ENCODE peak calls at places on chromosome 10, in four cellular contexts. One of them, this sample, is unnamed. For H3K9me3, the result is how much of the 10 kb centered on the place peaks cover.

GRCh38 chr10:13795653-13796555 is 209.1 kb downstream of the PRPF18 start:
- DNase-seq in uterus: no peak
- DNase-seq in mammary epithelial cell: no peak
- DNase-seq in AG04450: no peak
- DNase-seq in this sample: no peak

GRCh38 chr10:31855033-31855432 is 73.6 kb downstream of the ARHGAP12 start:
- DNase-seq in uterus: no peak
- DNase-seq in mammary epithelial cell: no peak
- DNase-seq in AG04450: no peak
- DNase-seq in this sample: no peak

GRCh38 chr10:114208351-114208750 is 29.2 kb downstream of the TDRD1 start:
- DNase-seq in uterus: no peak
- DNase-seq in mammary epithelial cell: no peak
- DNase-seq in AG04450: no peak
- DNase-seq in this sample: no peak

GRCh38 chr10:86269332-86269731 is 97.3 kb downstream of the GRID1 start:
- DNase-seq in uterus: no peak
- DNase-seq in mammary epithelial cell: no peak
- DNase-seq in AG04450: no peak
- DNase-seq in this sample: no peak

GRCh38 chr10:53453196-53453595 is 680.6 kb upstream of the MBL2 start:
- DNase-seq in uterus: no peak
- DNase-seq in mammary epithelial cell: no peak
- DNase-seq in AG04450: no peak
- DNase-seq in this sample: no peak

GRCh38 chr10:63595072-63595471 is 73.9 kb downstream of the REEP3 start:
- DNase-seq in uterus: no peak
- DNase-seq in mammary epithelial cell: no peak
- DNase-seq in AG04450: peak
- DNase-seq in this sample: no peak

GRCh38 chr10:5550250-5550545 is 25.4 kb downstream of the CALML3 start:
- DNase-seq in uterus: no peak
- DNase-seq in mammary epithelial cell: no peak
- DNase-seq in AG04450: no peak
- DNase-seq in this sample: no peak

GRCh38 chr10:118448744-118449143 is 106.6 kb upstream of the FAM204A start:
- DNase-seq in uterus: no peak
- DNase-seq in mammary epithelial cell: no peak
- DNase-seq in AG04450: no peak
- DNase-seq in this sample: peak

GRCh38 chr10:49322371-49323170 is 23.6 kb downstream of the C10orf71 start:
- DNase-seq in uterus: no peak
- DNase-seq in mammary epithelial cell: no peak
- DNase-seq in AG04450: no peak
- DNase-seq in this sample: peak

GRCh38 chr10:15167411-15168295 is 840 bp downstream of the NMT2 start:
- DNase-seq in uterus: peak
- DNase-seq in mammary epithelial cell: peak
- DNase-seq in AG04450: no peak
- DNase-seq in this sample: peak

GRCh38 chr10:128210215-128211063 is 84.2 kb upstream of the MKI67 start:
- DNase-seq in uterus: peak
- DNase-seq in mammary epithelial cell: peak
- DNase-seq in AG04450: no peak
- DNase-seq in this sample: no peak

GRCh38 chr10:127174866-127175265 is 21.5 kb downstream of the INSYN2A start:
- DNase-seq in uterus: no peak
- DNase-seq in mammary epithelial cell: no peak
- DNase-seq in AG04450: no peak
- DNase-seq in this sample: no peak

GRCh38 chr10:18221123-18221522 is 80.9 kb downstream of the CACNB2 start:
- DNase-seq in uterus: no peak
- DNase-seq in mammary epithelial cell: no peak
- DNase-seq in AG04450: no peak
- DNase-seq in this sample: no peak

GRCh38 chr10:44183667-44184632 is 200.9 kb downstream of the CXCL12 start:
- DNase-seq in uterus: no peak
- DNase-seq in mammary epithelial cell: no peak
- DNase-seq in AG04450: no peak
- DNase-seq in this sample: peak

GRCh38 chr10:58718596-58718995 is 205.9 kb downstream of the BICC1 start:
- DNase-seq in uterus: no peak
- DNase-seq in mammary epithelial cell: no peak
- DNase-seq in AG04450: no peak
- DNase-seq in this sample: no peak

GRCh38 chr10:111077715-111078504 is 1.1 kb downstream of the ADRA2A start:
- DNase-seq in uterus: no peak
- DNase-seq in mammary epithelial cell: no peak
- DNase-seq in AG04450: no peak
- DNase-seq in this sample: peak

GRCh38 chr10:16393271-16393858 is 43.4 kb upstream of the PTER start:
- DNase-seq in uterus: no peak
- DNase-seq in mammary epithelial cell: no peak
- DNase-seq in AG04450: no peak
- DNase-seq in this sample: no peak

GRCh38 chr10:18665815-18666558 is 6.8 kb downstream of the ARL5B start:
- DNase-seq in uterus: no peak
- DNase-seq in mammary epithelial cell: no peak
- DNase-seq in AG04450: no peak
- DNase-seq in this sample: no peak

GRCh38 chr10:44066211-44066837 is 318.6 kb downstream of the CXCL12 start:
- DNase-seq in uterus: no peak
- DNase-seq in mammary epithelial cell: no peak
- DNase-seq in AG04450: no peak
- DNase-seq in this sample: peak

GRCh38 chr10:99742701-99743100 is 10.7 kb downstream of the CUTC start:
- DNase-seq in uterus: no peak
- DNase-seq in mammary epithelial cell: no peak
- DNase-seq in AG04450: no peak
- DNase-seq in this sample: no peak

GRCh38 chr10:71213761-71214440 is 1.5 kb downstream of the UNC5B start:
- DNase-seq in uterus: peak
- DNase-seq in mammary epithelial cell: peak
- DNase-seq in AG04450: no peak
- DNase-seq in this sample: no peak

GRCh38 chr10:78655941-78656340 is 412.8 kb upstream of the ZMIZ1 start:
- DNase-seq in uterus: no peak
- DNase-seq in mammary epithelial cell: no peak
- DNase-seq in AG04450: no peak
- DNase-seq in this sample: no peak

GRCh38 chr10:46296629-46297275 is 10.0 kb downstream of the ANTXRL start:
- DNase-seq in uterus: no peak
- DNase-seq in mammary epithelial cell: no peak
- DNase-seq in AG04450: no peak
- DNase-seq in this sample: no peak

GRCh38 chr10:11742009-11742778 is at the start of gene ECHDC3:
- DNase-seq in uterus: peak
- DNase-seq in mammary epithelial cell: peak
- DNase-seq in AG04450: no peak
- DNase-seq in this sample: no peak

GRCh38 chr10:50992972-50993766 is 81.1 kb upstream of the PRKG1 start:
- DNase-seq in uterus: peak
- DNase-seq in mammary epithelial cell: no peak
- DNase-seq in AG04450: peak
- DNase-seq in this sample: no peak

GRCh38 chr10:123926401-123927264 is 35.0 kb upstream of the CPXM2 start:
- DNase-seq in uterus: no peak
- DNase-seq in mammary epithelial cell: peak
- DNase-seq in AG04450: no peak
- DNase-seq in this sample: no peak

GRCh38 chr10:102384053-102384452 is 11.5 kb upstream of the NFKB2 start:
- DNase-seq in uterus: no peak
- DNase-seq in mammary epithelial cell: no peak
- DNase-seq in AG04450: no peak
- DNase-seq in this sample: no peak

GRCh38 chr10:77264107-77264506 is 373.5 kb downstream of the KCNMA1 start:
- DNase-seq in uterus: no peak
- DNase-seq in mammary epithelial cell: no peak
- DNase-seq in AG04450: no peak
- DNase-seq in this sample: no peak

GRCh38 chr10:50316169-50316568 is 64.9 kb upstream of the ASAH2 start:
- DNase-seq in uterus: no peak
- DNase-seq in mammary epithelial cell: no peak
- DNase-seq in AG04450: no peak
- DNase-seq in this sample: no peak

GRCh38 chr10:61819208-61819607 is 82.3 kb upstream of the ARID5B start:
- DNase-seq in uterus: no peak
- DNase-seq in mammary epithelial cell: no peak
- DNase-seq in AG04450: no peak
- DNase-seq in this sample: no peak

GRCh38 chr10:7258948-7259523 is 151.8 kb downstream of the SFMBT2 start:
- DNase-seq in uterus: no peak
- DNase-seq in mammary epithelial cell: no peak
- DNase-seq in AG04450: no peak
- DNase-seq in this sample: no peak

GRCh38 chr10:71127019-71127534 is 85.3 kb upstream of the UNC5B start:
- DNase-seq in uterus: no peak
- DNase-seq in mammary epithelial cell: no peak
- DNase-seq in AG04450: no peak
- DNase-seq in this sample: no peak

GRCh38 chr10:54703086-54703485 is 97.9 kb downstream of the PCDH15 start:
- DNase-seq in uterus: no peak
- DNase-seq in mammary epithelial cell: no peak
- DNase-seq in AG04450: no peak
- DNase-seq in this sample: no peak

GRCh38 chr10:6586501-6586900 is 6.4 kb upstream of the PRKCQ start:
- DNase-seq in uterus: no peak
- DNase-seq in mammary epithelial cell: no peak
- DNase-seq in AG04450: no peak
- DNase-seq in this sample: no peak

GRCh38 chr10:71726673-71727428 is 7.3 kb upstream of the C10orf105 start:
- DNase-seq in uterus: no peak
- DNase-seq in mammary epithelial cell: no peak
- DNase-seq in AG04450: no peak
- DNase-seq in this sample: no peak

GRCh38 chr10:84308481-84309304 is 19.7 kb upstream of the CCSER2 start:
- DNase-seq in uterus: no peak
- DNase-seq in mammary epithelial cell: peak
- DNase-seq in AG04450: peak
- DNase-seq in this sample: no peak

GRCh38 chr10:130553846-130554245 is 417.7 kb downstream of the GLRX3 start:
- DNase-seq in uterus: no peak
- DNase-seq in mammary epithelial cell: no peak
- DNase-seq in AG04450: no peak
- DNase-seq in this sample: no peak

GRCh38 chr10:130551676-130552075 is 415.5 kb downstream of the GLRX3 start:
- DNase-seq in uterus: no peak
- DNase-seq in mammary epithelial cell: no peak
- DNase-seq in AG04450: no peak
- DNase-seq in this sample: peak

GRCh38 chr10:130554701-130555410 is 418.7 kb downstream of the GLRX3 start:
- DNase-seq in uterus: no peak
- DNase-seq in mammary epithelial cell: no peak
- DNase-seq in AG04450: no peak
- DNase-seq in this sample: no peak

GRCh38 chr10:130547368-130547767 is 411.2 kb downstream of the GLRX3 start:
- DNase-seq in uterus: no peak
- DNase-seq in mammary epithelial cell: no peak
- DNase-seq in AG04450: no peak
- DNase-seq in this sample: peak

GRCh38 chr10:130550952-130551674 is 414.9 kb downstream of the GLRX3 start:
- DNase-seq in uterus: no peak
- DNase-seq in mammary epithelial cell: no peak
- DNase-seq in AG04450: no peak
- DNase-seq in this sample: peak
- H3K9me3 ChIP-seq in uterus: under half
- H3K9me3 ChIP-seq in mammary epithelial cell: under half
- H3K9me3 ChIP-seq in AG04450: half or more
- H3K9me3 ChIP-seq in this sample: under half

GRCh38 chr10:105785721-105786120 is 1144.6 kb downstream of the SORCS3 start:
- DNase-seq in uterus: no peak
- DNase-seq in mammary epithelial cell: peak
- DNase-seq in AG04450: no peak
- DNase-seq in this sample: no peak
- H3K9me3 ChIP-seq in uterus: under half
- H3K9me3 ChIP-seq in mammary epithelial cell: under half
- H3K9me3 ChIP-seq in AG04450: under half
- H3K9me3 ChIP-seq in this sample: under half

DNA sequence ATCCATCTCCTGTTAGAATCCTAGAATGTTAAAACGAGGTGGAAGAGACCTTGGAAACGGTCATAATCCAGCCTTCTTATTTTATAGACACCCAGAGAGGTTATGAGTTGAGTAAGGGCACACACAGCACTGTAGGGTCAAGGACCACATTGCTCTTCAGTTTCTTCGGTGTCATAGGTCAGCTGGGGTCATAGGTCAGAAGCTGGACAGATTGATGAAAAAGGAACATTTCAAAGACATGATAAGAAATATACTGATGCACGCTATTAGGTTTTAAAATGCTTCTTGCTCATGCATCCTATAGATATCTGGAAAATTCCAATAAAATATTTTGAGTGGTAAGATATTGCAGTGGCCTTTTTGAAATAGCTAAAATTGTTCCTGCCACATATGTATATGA is 60.0 kb upstream of the BMS1 start:
- DNase-seq in uterus: no peak
- DNase-seq in mammary epithelial cell: no peak
- DNase-seq in AG04450: no peak
- DNase-seq in this sample: no peak
- H3K9me3 ChIP-seq in uterus: under half
- H3K9me3 ChIP-seq in mammary epithelial cell: under half
- H3K9me3 ChIP-seq in AG04450: under half
- H3K9me3 ChIP-seq in this sample: under half

GRCh38 chr10:109191823-109192222 is 731.5 kb downstream of the XPNPEP1 start:
- DNase-seq in uterus: no peak
- DNase-seq in mammary epithelial cell: no peak
- DNase-seq in AG04450: no peak
- DNase-seq in this sample: no peak
- H3K9me3 ChIP-seq in uterus: under half
- H3K9me3 ChIP-seq in mammary epithelial cell: under half
- H3K9me3 ChIP-seq in AG04450: under half
- H3K9me3 ChIP-seq in this sample: under half